ENCODE peak calls at places on chromosome 6, in four cellular contexts. A is pulmonary artery endothelial cell, J is omental fat pad, Q is mucosa of gallbladder. E is an unnamed sample.

GRCh38 chr6:32944265-32944664 is 3.4 kb upstream of the HLA-DMB start:
- DNase-seq in A (no peak), Q (no peak), J (no peak), E (no peak)

GRCh38 chr6:111874030-111874425 is 776 bp upstream of the FYN start:
- DNase-seq in Q (no peak), J (no peak), A (peak), E (no peak)

GRCh38 chr6:7243188-7243942 is 69.6 kb downstream of the SSR1 start:
- DNase-seq in Q (peak), J (no peak), A (no peak), E (no peak)

GRCh38 chr6:38510205-38510604 is 129.5 kb downstream of the BTBD9 start:
- DNase-seq in A (no peak), Q (no peak), J (no peak), E (no peak)

GRCh38 chr6:146700078-146700686 is 101.4 kb downstream of the ADGB start:
- DNase-seq in J (peak), Q (peak), A (peak), E (peak)

GRCh38 chr6:124203106-124203811 is 399.6 kb downstream of the NKAIN2 start:
- DNase-seq in J (no peak), A (no peak), Q (no peak), E (no peak)

GRCh38 chr6:37160922-37161778 is 8.8 kb upstream of the PIM1 start:
- DNase-seq in A (no peak), Q (no peak), J (no peak), E (no peak)

GRCh38 chr6:139584599-139584998 is 210.2 kb upstream of the CITED2 start:
- DNase-seq in J (no peak), A (no peak), Q (no peak), E (no peak)

GRCh38 chr6:54810182-54810581 is 36.4 kb upstream of the FAM83B start:
- DNase-seq in Q (no peak), J (no peak), A (no peak), E (no peak)

GRCh38 chr6:4344317-4344899 is 209.0 kb upstream of the ECI2 start:
- DNase-seq in J (no peak), A (no peak), Q (no peak), E (no peak)

E was measured in thoracic aorta.